ENCODE peak calls at places on chromosomes 11 and 22, in eight cellular contexts. One of them, this sample, is unnamed.

GRCh38 chr11:103013426-103013825 is 57.9 kb upstream of the MMP13 start:
- DNase-seq in CD4-positive, alpha-beta T cell: no peak
- DNase-seq in dermis blood vessel endothelial cell: no peak
- DNase-seq in NCI-H446: no peak
- DNase-seq in DMS 273 treated with DMSO at 0.1 percent for 48 hours: no peak
- DNase-seq in NCI-H1436: no peak
- DNase-seq in HTR-8/SVneo: no peak
- DNase-seq in GM10248: no peak
- DNase-seq in this sample: no peak

GRCh38 chr11:98110030-98110429 is 910.7 kb upstream of the CNTN5 start:
- DNase-seq in NCI-H1436: no peak
- DNase-seq in DMS 273 treated with DMSO at 0.1 percent for 48 hours: no peak
- DNase-seq in NCI-H446: no peak
- DNase-seq in GM10248: no peak
- DNase-seq in CD4-positive, alpha-beta T cell: no peak
- DNase-seq in dermis blood vessel endothelial cell: no peak
- DNase-seq in HTR-8/SVneo: no peak
- DNase-seq in this sample: no peak

GRCh38 chr11:8928981-8929615 is 3.6 kb downstream of the C11orf16 start:
- DNase-seq in NCI-H446: no peak
- DNase-seq in DMS 273 treated with DMSO at 0.1 percent for 48 hours: no peak
- DNase-seq in CD4-positive, alpha-beta T cell: no peak
- DNase-seq in GM10248: no peak
- DNase-seq in dermis blood vessel endothelial cell: no peak
- DNase-seq in HTR-8/SVneo: no peak
- DNase-seq in NCI-H1436: no peak
- DNase-seq in this sample: no peak

GRCh38 chr11:80816454-80816847 is 1375.6 kb upstream of the TENM4 start:
- DNase-seq in GM10248: no peak
- DNase-seq in NCI-H446: no peak
- DNase-seq in dermis blood vessel endothelial cell: no peak
- DNase-seq in HTR-8/SVneo: no peak
- DNase-seq in DMS 273 treated with DMSO at 0.1 percent for 48 hours: no peak
- DNase-seq in NCI-H1436: no peak
- DNase-seq in CD4-positive, alpha-beta T cell: no peak
- DNase-seq in this sample: no peak

GRCh38 chr11:117828641-117829368 is 4.3 kb upstream of the FXYD2 start:
- DNase-seq in DMS 273 treated with DMSO at 0.1 percent for 48 hours: no peak
- DNase-seq in dermis blood vessel endothelial cell: peak; percentile 46
- DNase-seq in NCI-H446: no peak
- DNase-seq in CD4-positive, alpha-beta T cell: peak; percentile 81
- DNase-seq in NCI-H1436: no peak
- DNase-seq in GM10248: peak; percentile 76
- DNase-seq in HTR-8/SVneo: peak; percentile 70
- DNase-seq in this sample: no peak

GRCh38 chr11:122863704-122864326 is 18.7 kb upstream of the JHY start:
- DNase-seq in HTR-8/SVneo: peak; percentile 34
- DNase-seq in NCI-H1436: peak; percentile 7
- DNase-seq in DMS 273 treated with DMSO at 0.1 percent for 48 hours: no peak
- DNase-seq in CD4-positive, alpha-beta T cell: peak; percentile 31
- DNase-seq in dermis blood vessel endothelial cell: peak; percentile 69
- DNase-seq in NCI-H446: no peak
- DNase-seq in GM10248: no peak
- DNase-seq in this sample: peak; percentile 37

GRCh38 chr11:86046111-86046510 is 22.8 kb downstream of the PICALM start:
- DNase-seq in HTR-8/SVneo: no peak
- DNase-seq in NCI-H1436: no peak
- DNase-seq in DMS 273 treated with DMSO at 0.1 percent for 48 hours: no peak
- DNase-seq in NCI-H446: no peak
- DNase-seq in CD4-positive, alpha-beta T cell: no peak
- DNase-seq in GM10248: no peak
- DNase-seq in dermis blood vessel endothelial cell: no peak
- DNase-seq in this sample: no peak

GRCh38 chr22:43244385-43244784 is 57.5 kb upstream of the TTLL12 start:
- DNase-seq in dermis blood vessel endothelial cell: no peak
- DNase-seq in CD4-positive, alpha-beta T cell: no peak
- DNase-seq in DMS 273 treated with DMSO at 0.1 percent for 48 hours: no peak
- DNase-seq in GM10248: no peak
- DNase-seq in NCI-H1436: no peak
- DNase-seq in NCI-H446: no peak
- DNase-seq in HTR-8/SVneo: no peak
- DNase-seq in this sample: no peak

GRCh38 chr22:30890689-30891442 is 77.7 kb downstream of the MORC2 start:
- DNase-seq in NCI-H446: no peak
- DNase-seq in DMS 273 treated with DMSO at 0.1 percent for 48 hours: no peak
- DNase-seq in NCI-H1436: no peak
- DNase-seq in dermis blood vessel endothelial cell: peak; percentile 64
- DNase-seq in GM10248: peak; percentile 76
- DNase-seq in CD4-positive, alpha-beta T cell: peak; percentile 11
- DNase-seq in HTR-8/SVneo: peak; percentile 21
- DNase-seq in this sample: peak; percentile 10

GRCh38 chr11:90234977-90235376 is 12.1 kb upstream of the CHORDC1 start:
- DNase-seq in HTR-8/SVneo: no peak
- DNase-seq in dermis blood vessel endothelial cell: no peak
- DNase-seq in NCI-H1436: no peak
- DNase-seq in CD4-positive, alpha-beta T cell: no peak
- DNase-seq in DMS 273 treated with DMSO at 0.1 percent for 48 hours: no peak
- DNase-seq in GM10248: no peak
- DNase-seq in NCI-H446: no peak
- DNase-seq in this sample: no peak

GRCh38 chr11:67119577-67120391 is 721 bp downstream of the KDM2A start:
- DNase-seq in CD4-positive, alpha-beta T cell: peak; percentile 15
- DNase-seq in GM10248: peak; percentile 37
- DNase-seq in HTR-8/SVneo: no peak
- DNase-seq in NCI-H446: no peak
- DNase-seq in NCI-H1436: no peak
- DNase-seq in DMS 273 treated with DMSO at 0.1 percent for 48 hours: no peak
- DNase-seq in dermis blood vessel endothelial cell: peak; percentile 50
- DNase-seq in this sample: no peak

GRCh38 chr22:50526849-50527801 is 1.7 kb upstream of the SCO2 start:
- DNase-seq in HTR-8/SVneo: no peak
- DNase-seq in NCI-H446: no peak
- DNase-seq in CD4-positive, alpha-beta T cell: no peak
- DNase-seq in NCI-H1436: no peak
- DNase-seq in GM10248: peak; percentile 76
- DNase-seq in dermis blood vessel endothelial cell: no peak
- DNase-seq in DMS 273 treated with DMSO at 0.1 percent for 48 hours: no peak
- DNase-seq in this sample: no peak

GRCh38 chr11:30006876-30007275 is 10.0 kb downstream of the KCNA4 start:
- DNase-seq in CD4-positive, alpha-beta T cell: no peak
- DNase-seq in NCI-H1436: no peak
- DNase-seq in GM10248: no peak
- DNase-seq in HTR-8/SVneo: no peak
- DNase-seq in DMS 273 treated with DMSO at 0.1 percent for 48 hours: no peak
- DNase-seq in NCI-H446: no peak
- DNase-seq in dermis blood vessel endothelial cell: no peak
- DNase-seq in this sample: no peak

GRCh38 chr11:6927030-6927617 is 898 bp downstream of the ZNF215 start:
- DNase-seq in dermis blood vessel endothelial cell: peak; percentile 2
- DNase-seq in CD4-positive, alpha-beta T cell: no peak
- DNase-seq in NCI-H1436: peak; percentile 12
- DNase-seq in GM10248: peak; percentile 43
- DNase-seq in NCI-H446: no peak
- DNase-seq in DMS 273 treated with DMSO at 0.1 percent for 48 hours: no peak
- DNase-seq in HTR-8/SVneo: no peak
- DNase-seq in this sample: peak; percentile 10